ENCODE peak calls at places on chromosomes 12 and 14, in five cellular contexts. S is NCI-H1092 treated with DMSO at 0.1 percent for 48 hours; G is T1000; E is activated naive CD8-positive, alpha-beta T cell treated with anti-CD3 and anti-CD28 coated beads, Interleukin-2, amount 10 ng/mL, durations not matched to agents 7 days and 5 days; U is activated naive CD4-positive, alpha-beta T cell treated with Interleukin-2 at 50 U/mL for 16 hours. N is an unnamed sample.
A peak's percentile ranks its signal among the peaks of the same experiment; 100 is the strongest.

GRCh38 chr14:91614187-91614586 is 104.1 kb upstream of the PPP4R3A start:
- DNase-seq in S (no peak), G (no peak), E (no peak), U (no peak), N (no peak)

GRCh38 chr12:1575287-1575798 is 19.0 kb downstream of the FBXL14 start:
- DNase-seq in S (no peak), G (no peak), E (no peak), U (no peak), N (no peak)

GRCh38 chr12:78863482-78864427 is 819 bp upstream of the SYT1 start:
- DNase-seq in S (peak; percentile 84), G (peak; percentile 27), E (no peak), U (no peak), N (no peak)

GRCh38 chr14:23441076-23441475 is 5.6 kb upstream of the MYH7 start:
- DNase-seq in S (no peak), G (no peak), E (no peak), U (no peak), N (no peak)

GRCh38 chr14:98951521-98952152 is 320.4 kb downstream of the BCL11B start:
- DNase-seq in S (no peak), G (no peak), E (no peak), U (no peak), N (no peak)

GRCh38 chr12:123335490-123335889 is 29.2 kb downstream of the SBNO1 start:
- DNase-seq in S (no peak), G (no peak), E (no peak), U (no peak), N (no peak)

GRCh38 chr12:85985996-85986395 is 111.9 kb downstream of the NTS start:
- DNase-seq in S (no peak), G (no peak), E (no peak), U (no peak), N (no peak)

GRCh38 chr12:20370001-20370381 is 1.7 kb downstream of the PDE3A start:
- DNase-seq in S (no peak), G (peak; percentile 47), E (no peak), U (no peak), N (peak; percentile 61)

GRCh38 chr12:46259071-46259470 is 9.8 kb downstream of the SLC38A1 start:
- DNase-seq in S (no peak), G (no peak), E (no peak), U (no peak), N (no peak)

GRCh38 chr14:77580477-77580876 is 36.0 kb downstream of the SPTLC2 start:
- DNase-seq in S (no peak), G (no peak), E (no peak), U (no peak), N (no peak)

GRCh38 chr12:82479511-82479910 is 121.2 kb downstream of the METTL25 start:
- DNase-seq in S (no peak), G (no peak), E (no peak), U (no peak), N (no peak)

GRCh38 chr12:67714648-67715047 is 66.1 kb downstream of the DYRK2 start:
- DNase-seq in S (no peak), G (no peak), E (no peak), U (no peak), N (no peak)

GRCh38 chr12:80707126-80707829 is at the start of gene MYF6:
- DNase-seq in S (no peak), G (no peak), E (no peak), U (no peak), N (no peak)

GRCh38 chr14:68079941-68080697 is 260.5 kb downstream of the RAD51B start:
- DNase-seq in S (peak; percentile 90), G (no peak), E (no peak), U (no peak), N (no peak)

GRCh38 chr14:75011356-75012097 is 8.8 kb downstream of the EIF2B2 start:
- DNase-seq in S (no peak), G (no peak), E (no peak), U (no peak), N (peak; percentile 69)

GRCh38 chr14:87450193-87450592 is 542.8 kb downstream of the GALC start:
- DNase-seq in S (no peak), G (no peak), E (no peak), U (no peak), N (no peak)

GRCh38 chr14:59507752-59508103 is 23.4 kb downstream of the JKAMP start:
- DNase-seq in S (no peak), G (no peak), E (no peak), U (no peak), N (no peak)

GRCh38 chr12:71694099-71694820 is 8.4 kb downstream of the TMEM19 start:
- DNase-seq in S (no peak), G (no peak), E (no peak), U (no peak), N (no peak)